ENCODE peak calls at places on chromosomes 12 and 14, in six cellular contexts. B, U, I, E, X and P are unnamed samples.

GRCh38 chr12:24574538-24574937 is 374.4 kb downstream of the BCAT1 start:
- DNase-seq in B (no peak), U (no peak), I (no peak), E (no peak), X (no peak), P (no peak)

GRCh38 chr12:75710361-75711069 is 199.1 kb upstream of the KRR1 start:
- DNase-seq in B (no peak), U (no peak), I (no peak), E (no peak), X (no peak), P (no peak)

GRCh38 chr14:78316058-78316457 is 145.9 kb downstream of the NRXN3 start:
- DNase-seq in B (no peak), U (no peak), I (no peak), E (no peak), X (no peak), P (no peak)

GRCh38 chr12:18446245-18446644 is 184.9 kb downstream of the PIK3C2G start:
- DNase-seq in B (no peak), U (peak; percentile 16), I (no peak), E (no peak), X (no peak), P (no peak)

GRCh38 chr12:80135624-80136023 is 36.3 kb downstream of the OTOGL start:
- DNase-seq in B (no peak), U (no peak), I (no peak), E (no peak), X (no peak), P (no peak)

GRCh38 chr14:102927878-102928411 is 5.5 kb downstream of the AMN start:
- DNase-seq in B (peak; percentile 56), U (no peak), I (no peak), E (no peak), X (no peak), P (no peak)

GRCh38 chr12:101642115-101643067 is 47.6 kb downstream of the MYBPC1 start:
- DNase-seq in B (no peak), U (no peak), I (no peak), E (no peak), X (no peak), P (no peak)

GRCh38 chr12:58583541-58583940 is 336.8 kb downstream of the LRIG3 start:
- DNase-seq in B (no peak), U (no peak), I (no peak), E (no peak), X (no peak), P (no peak)

GRCh38 chr12:97404549-97404948 is 58.1 kb upstream of the RMST start:
- DNase-seq in B (peak; percentile 61), U (peak; percentile 48), I (no peak), E (no peak), X (no peak), P (no peak)

GRCh38 chr12:107225626-107226025 is 132.3 kb upstream of the CRY1 start:
- DNase-seq in B (no peak), U (no peak), I (no peak), E (no peak), X (no peak), P (no peak)

GRCh38 chr12:90682398-90682797 is 272.6 kb downstream of the CCER1 start:
- DNase-seq in B (no peak), U (no peak), I (no peak), E (no peak), X (no peak), P (no peak)

GRCh38 chr14:67738740-67739504 is 37.2 kb downstream of the RDH12 start:
- DNase-seq in B (peak; percentile 49), U (no peak), I (no peak), E (peak; percentile 55), X (peak; percentile 78), P (no peak)

GRCh38 chr12:50066402-50066801 is 9.0 kb downstream of the ASIC1 start:
- DNase-seq in B (peak; percentile 69), U (no peak), I (no peak), E (no peak), X (peak; percentile 84), P (no peak)

GRCh38 chr12:105433804-105434203 is 103.3 kb downstream of the C12orf75 start:
- DNase-seq in B (no peak), U (no peak), I (no peak), E (no peak), X (no peak), P (no peak)

GRCh38 chr12:24307716-24308335 is 358.4 kb upstream of the SOX5 start:
- DNase-seq in B (no peak), U (no peak), I (no peak), E (no peak), X (no peak), P (no peak)

GRCh38 chr12:16012086-16012485 is 101.0 kb downstream of the DERA start:
- DNase-seq in B (no peak), U (no peak), I (no peak), E (peak; percentile 63), X (no peak), P (no peak)

GRCh38 chr12:15011162-15011561 is 38.3 kb downstream of the PDE6H start:
- DNase-seq in B (no peak), U (no peak), I (no peak), E (no peak), X (no peak), P (no peak)

GRCh38 chr12:46362895-46363581 is 9.5 kb downstream of the SLC38A2 start:
- DNase-seq in B (no peak), U (no peak), I (no peak), E (no peak), X (no peak), P (no peak)

DNA sequence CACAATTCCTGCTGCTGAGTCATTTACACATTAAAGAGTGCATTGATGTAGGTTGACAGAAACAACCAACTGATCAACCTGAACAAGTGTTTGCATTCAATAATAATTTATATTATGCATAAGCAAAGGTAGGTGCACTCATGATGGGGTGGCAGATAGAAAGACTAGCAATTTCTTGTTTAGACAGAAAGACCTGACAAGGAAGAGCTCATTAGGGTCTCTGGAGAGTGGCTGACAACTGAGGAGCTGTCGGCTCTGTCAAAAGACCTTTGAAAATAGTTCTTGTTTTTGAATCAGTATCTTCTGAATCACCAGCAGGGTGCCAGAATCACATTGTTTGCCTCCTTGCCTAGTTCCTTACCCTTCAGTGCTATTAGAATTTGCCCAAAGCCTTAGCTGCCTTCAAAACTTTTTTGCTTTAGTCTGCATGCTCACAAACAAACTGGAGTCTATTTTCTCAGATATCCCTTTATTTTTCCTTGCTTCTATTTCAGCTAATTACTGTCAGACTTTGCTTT is 234.7 kb downstream of the BTG1 start:
- DNase-seq in B (no peak), U (no peak), I (no peak), E (no peak), X (no peak), P (no peak)
- TF ChIP-seq CTCF in B (no peak), U (no peak), I (no peak), E (no peak), X (no peak), P (no peak)

DNA sequence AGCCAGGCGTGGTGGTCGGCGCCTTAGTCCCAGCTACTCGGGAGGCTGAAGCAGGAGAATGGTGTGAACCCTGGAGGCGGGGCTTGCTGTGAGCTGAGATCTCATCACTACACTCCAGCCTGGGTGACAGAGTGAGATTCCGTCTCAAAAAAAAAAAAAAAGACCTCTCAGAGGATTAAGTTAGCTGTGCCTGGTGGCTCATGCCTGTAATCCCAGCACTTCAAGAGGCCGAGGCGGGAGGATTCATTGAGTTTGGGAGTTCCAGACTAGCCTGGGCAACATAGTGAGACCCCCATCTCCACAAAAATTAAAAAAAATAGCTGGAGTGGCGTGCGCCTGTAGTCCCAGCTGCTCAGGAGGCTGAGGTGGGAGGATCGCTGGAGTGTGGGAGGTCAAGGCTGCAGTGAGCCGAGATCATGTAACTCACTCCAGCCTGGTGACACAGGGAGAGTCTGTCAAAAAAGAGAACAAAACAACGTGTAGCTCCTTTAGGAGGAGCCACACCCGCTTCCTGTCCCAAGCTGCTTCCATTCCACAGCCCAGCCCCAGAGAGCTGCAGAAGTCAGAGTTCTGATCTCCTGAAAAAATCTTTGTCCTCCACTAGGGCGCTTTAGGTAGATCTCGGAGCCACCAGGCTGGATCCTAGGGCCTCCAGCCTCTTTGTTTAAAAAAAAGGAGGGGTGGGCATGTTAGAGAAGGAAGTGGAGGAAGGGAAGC is 11.5 kb upstream of the ULK1 start:
- DNase-seq in B (peak; percentile 40), U (no peak), I (no peak), E (no peak), X (no peak), P (no peak)
- TF ChIP-seq CTCF in B (no peak), U (no peak), I (no peak), E (no peak), X (no peak), P (no peak)

DNA sequence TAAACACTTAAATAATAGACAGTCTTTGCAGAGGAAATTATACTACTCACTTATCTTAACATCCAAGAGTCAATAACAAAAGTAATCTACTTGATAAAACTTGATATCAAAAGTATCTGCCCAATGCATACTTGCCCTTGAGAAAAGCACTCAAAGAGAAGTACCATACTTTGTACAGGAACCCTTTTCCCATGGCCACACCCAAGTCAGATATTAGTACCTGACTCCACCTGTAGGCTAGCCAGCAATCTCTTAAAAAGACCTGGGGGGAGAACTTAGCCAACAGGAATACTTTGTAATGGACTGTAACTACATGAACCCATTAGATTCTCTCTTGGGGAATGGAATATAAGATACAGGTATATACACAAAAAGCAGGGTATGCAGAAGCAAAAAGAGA is 99.6 kb upstream of the HECTD1 start:
- DNase-seq in B (no peak), U (no peak), I (no peak), E (no peak), X (no peak), P (no peak)
- TF ChIP-seq CTCF in B (peak; percentile 14), U (no peak), I (no peak), E (no peak), X (no peak), P (no peak)

DNA sequence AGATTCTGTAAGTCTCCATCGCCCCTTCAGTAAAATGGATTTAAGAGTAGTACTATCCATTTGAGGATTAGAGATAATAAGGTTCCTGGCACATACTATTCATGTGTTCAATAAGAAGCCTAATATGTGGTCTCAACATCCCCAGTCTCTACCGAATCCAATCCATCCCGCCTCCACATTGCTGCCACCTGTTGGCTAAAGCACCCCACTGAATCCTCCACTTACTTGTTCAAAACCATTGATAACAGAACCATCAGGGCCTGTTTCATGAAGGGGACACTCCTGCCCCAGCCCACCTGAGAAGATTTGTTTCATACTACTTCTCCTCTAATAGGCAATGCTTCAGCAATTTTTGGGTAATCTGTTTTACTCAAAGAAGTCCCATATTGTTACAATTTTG is 147.5 kb downstream of the SLC2A13 start:
- DNase-seq in B (no peak), U (no peak), I (no peak), E (no peak), X (no peak), P (no peak)
- TF ChIP-seq CTCF in B (peak; percentile 67), U (no peak), I (no peak), E (no peak), X (no peak), P (no peak)

DNA sequence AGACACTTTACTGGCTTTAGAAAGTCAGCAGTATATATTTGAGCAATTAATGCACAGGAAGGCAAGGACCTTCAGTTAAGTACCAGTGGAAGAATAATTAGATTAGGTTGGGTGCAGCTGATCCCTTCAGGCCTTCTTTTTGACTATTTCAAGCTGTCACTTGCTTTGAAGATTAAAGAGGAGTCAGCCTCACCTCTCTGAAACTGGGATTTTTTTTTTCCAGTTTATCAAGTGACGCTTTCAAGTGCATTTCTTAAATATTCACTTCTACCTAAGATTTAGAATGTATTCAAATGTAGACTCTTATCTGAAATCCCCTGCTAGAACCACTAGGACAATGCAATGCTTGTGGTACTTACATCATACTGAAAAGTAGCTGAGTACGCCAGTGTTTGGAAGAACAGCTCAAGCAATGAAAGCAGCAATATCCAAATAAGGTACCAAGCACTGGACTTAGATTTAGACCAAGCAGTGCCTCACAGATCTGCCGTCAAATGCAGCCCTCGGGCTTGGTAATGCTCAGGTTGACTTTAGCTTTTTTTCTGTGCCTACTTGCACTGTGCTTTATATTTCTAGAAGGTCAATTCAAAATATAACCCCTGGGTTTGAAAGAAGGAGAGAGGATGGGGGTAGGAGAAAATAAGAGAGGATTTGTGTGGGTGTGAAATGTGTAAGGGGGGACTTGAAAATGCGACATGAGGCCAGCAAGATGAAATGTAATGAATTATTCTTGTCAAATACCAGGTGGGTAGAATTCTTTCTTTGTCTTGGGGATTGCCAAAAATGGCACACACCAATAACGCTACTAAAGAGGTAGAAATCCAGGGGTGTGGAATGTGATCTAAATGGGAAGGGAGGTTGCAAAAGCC is 3.7 kb upstream of the FERMT2 start:
- DNase-seq in B (no peak), U (peak; percentile 23), I (no peak), E (no peak), X (peak; percentile 67), P (no peak)
- TF ChIP-seq CTCF in B (no peak), U (no peak), I (no peak), E (no peak), X (no peak), P (no peak)